ENCODE peak calls at places on chromosomes 1 and 21, in eight cellular contexts. T is GM23338, Q is upper lobe of left lung, K is IMR-90, P is endodermal cell, B is right atrium auricular region, Y is prostate gland, X is ovary. L is an unnamed sample. For H3K4me1, the result is how much of the 10 kb centered on the place peaks cover.

GRCh38 chr1:209655832-209656231 is 3.6 kb upstream of the LAMB3 start:
- DNase-seq in T (no peak), Q (no peak), K (no peak), P (no peak), B (no peak), Y (no peak), X (no peak), L (peak)

GRCh38 chr1:32702599-32703478 is at the start of gene SYNC:
- DNase-seq in T (peak), Q (peak), K (peak), P (peak), B (no peak), Y (no peak), X (peak), L (no peak)

GRCh38 chr1:173603056-173603591 is at the start of gene SLC9C2:
- DNase-seq in T (no peak), Q (no peak), K (peak), P (no peak), B (no peak), Y (no peak), X (peak), L (no peak)

GRCh38 chr1:76666499-76666898 is 200.8 kb upstream of the ST6GALNAC5 start:
- DNase-seq in T (no peak), Q (no peak), K (no peak), P (no peak), B (no peak), Y (no peak), X (no peak), L (no peak)

GRCh38 chr1:169945171-169945570 is 51.5 kb upstream of the SCYL3 start:
- DNase-seq in T (no peak), Q (peak), K (no peak), P (peak), B (no peak), Y (no peak), X (no peak), L (no peak)

GRCh38 chr1:106879538-106879937 is 176.9 kb upstream of the PRMT6 start:
- DNase-seq in T (peak), Q (no peak), K (no peak), P (no peak), B (no peak), Y (peak), X (no peak), L (no peak)

GRCh38 chr1:64884261-64885040 is 81.9 kb downstream of the JAK1 start:
- DNase-seq in T (no peak), Q (no peak), K (peak), P (no peak), B (no peak), Y (no peak), X (no peak), L (no peak)

GRCh38 chr1:203340112-203340804 is 10.7 kb downstream of the FMOD start:
- DNase-seq in T (peak), Q (no peak), K (peak), P (peak), B (peak), Y (peak), X (peak), L (peak)

GRCh38 chr1:101769520-101769919 is 227.2 kb downstream of the OLFM3 start:
- DNase-seq in T (peak), Q (no peak), K (peak), P (peak), B (no peak), Y (no peak), X (no peak), L (no peak)

GRCh38 chr1:113456967-113457366 is 66.7 kb downstream of the MAGI3 start:
- DNase-seq in T (no peak), Q (no peak), K (peak), P (no peak), B (no peak), Y (peak), X (no peak), L (peak)

GRCh38 chr1:220084460-220084859 is 5.1 kb downstream of the BPNT1 start:
- DNase-seq in T (no peak), Q (no peak), K (no peak), P (no peak), B (no peak), Y (no peak), X (no peak), L (no peak)

GRCh38 chr21:14889080-14889805 is 175.6 kb downstream of the NRIP1 start:
- DNase-seq in T (no peak), Q (no peak), K (peak), P (no peak), B (no peak), Y (no peak), X (no peak), L (no peak)

GRCh38 chr1:160144921-160145320 is 6.5 kb upstream of the ATP1A4 start:
- DNase-seq in T (peak), Q (no peak), K (peak), P (no peak), B (no peak), Y (no peak), X (no peak), L (no peak)

GRCh38 chr1:54220004-54220811 is 20.2 kb downstream of the MRPL37 start:
- DNase-seq in T (no peak), Q (peak), K (peak), P (peak), B (no peak), Y (no peak), X (peak), L (no peak)

GRCh38 chr1:210650403-210650802 is 321.7 kb downstream of the HHAT start:
- DNase-seq in T (no peak), Q (no peak), K (no peak), P (no peak), B (no peak), Y (no peak), X (no peak), L (no peak)

GRCh38 chr1:198199105-198199504 is 42.3 kb downstream of the NEK7 start:
- DNase-seq in T (peak), Q (no peak), K (no peak), P (no peak), B (no peak), Y (no peak), X (no peak), L (peak)

GRCh38 chr1:202213361-202214088 is 19.9 kb downstream of the LGR6 start:
- DNase-seq in T (peak), Q (no peak), K (no peak), P (peak), B (no peak), Y (no peak), X (no peak), L (no peak)

GRCh38 chr1:236761397-236762132 is 33.5 kb upstream of the MTR start:
- DNase-seq in T (no peak), Q (no peak), K (no peak), P (no peak), B (no peak), Y (no peak), X (no peak), L (no peak)

GRCh38 chr1:214403431-214403830 is 122.5 kb downstream of the SMYD2 start:
- DNase-seq in T (no peak), Q (no peak), K (peak), P (no peak), B (no peak), Y (no peak), X (no peak), L (no peak)

DNA sequence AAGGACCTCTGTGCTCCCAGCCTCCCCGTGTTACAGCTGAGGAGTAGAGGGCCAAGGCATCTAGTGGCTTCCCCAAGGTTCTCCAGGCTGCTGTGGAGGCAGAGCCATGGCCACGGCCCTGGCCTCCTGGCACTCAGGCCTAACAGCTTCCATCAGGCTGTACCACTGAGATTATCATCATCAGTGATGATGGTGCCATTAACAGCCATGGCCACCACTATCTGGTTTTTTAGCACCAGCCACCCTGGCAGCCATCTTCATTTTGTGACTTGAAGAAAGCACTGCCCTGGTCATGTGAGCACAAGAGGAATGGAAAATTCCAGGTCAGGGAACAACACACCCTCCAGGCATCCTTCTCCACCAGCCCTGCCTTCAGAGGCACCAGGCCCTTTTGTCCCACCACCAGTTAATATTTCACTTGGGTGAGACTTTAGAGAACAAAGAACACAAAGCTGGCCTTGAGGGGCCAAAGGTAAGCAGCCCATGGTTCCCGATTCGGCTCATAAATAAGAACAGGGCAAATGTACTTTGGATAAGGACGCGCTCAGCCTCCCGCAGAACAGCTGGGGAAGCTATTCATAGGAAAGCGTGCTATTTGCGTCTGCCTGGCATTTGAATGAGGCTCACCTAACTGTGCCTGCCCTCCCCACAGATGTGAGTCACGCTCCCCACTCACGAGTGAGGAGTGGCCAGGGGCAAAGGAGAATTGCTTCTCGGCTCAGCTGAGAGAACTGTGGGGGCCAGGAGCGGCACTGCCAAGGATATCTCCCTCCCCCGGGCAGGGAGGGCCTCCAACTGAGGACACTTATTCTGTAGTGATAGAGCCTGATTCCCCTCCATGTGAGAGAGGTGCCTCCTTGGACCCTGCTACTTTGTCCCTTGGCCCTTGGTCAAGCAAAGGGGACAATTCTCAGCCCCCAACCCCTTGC is 95.6 kb downstream of the CD58 start:
- DNase-seq in T (no peak), Q (no peak), K (no peak), P (no peak), B (no peak), Y (no peak), X (no peak), L (no peak)
- H3K4me1 ChIP-seq in T (under half), Q (under half), K (under half), P (under half), B (under half), Y (under half), X (under half), L (under half)

DNA sequence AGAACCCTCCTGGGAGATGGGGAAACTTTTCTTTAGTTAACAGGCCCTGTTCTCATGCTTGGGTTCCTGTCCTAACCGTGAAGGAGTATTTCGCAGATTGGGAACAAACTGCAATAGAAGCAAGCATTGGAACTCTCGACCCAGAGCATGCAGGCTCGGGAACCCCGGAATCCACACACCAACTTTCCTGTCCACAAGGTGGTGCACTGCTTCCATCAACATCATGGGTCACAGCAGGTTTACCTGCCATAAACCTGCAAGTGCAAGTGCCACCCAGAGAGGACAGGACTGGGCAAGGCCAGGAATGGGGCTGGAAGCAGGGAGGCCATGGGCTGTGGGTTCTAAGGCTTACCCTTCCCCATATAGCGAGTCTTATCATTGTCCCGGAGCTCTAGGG is 6.9 kb downstream of the ENO1 start:
- DNase-seq in T (peak), Q (no peak), K (no peak), P (peak), B (no peak), Y (no peak), X (no peak), L (no peak)
- TF ChIP-seq CTCF in T (peak), Q (no peak), K (peak), P (peak), B (no peak), Y (peak), X (no peak), L (peak)

GRCh38 chr1:200665851-200666250 is 3.9 kb downstream of the DDX59 start:
- DNase-seq in T (peak), Q (no peak), K (no peak), P (peak), B (no peak), Y (no peak), X (no peak), L (no peak)
- H3K4me1 ChIP-seq in T (under half), Q (under half), K (under half), P (under half), B (under half), Y (under half), X (under half), L (under half)

DNA sequence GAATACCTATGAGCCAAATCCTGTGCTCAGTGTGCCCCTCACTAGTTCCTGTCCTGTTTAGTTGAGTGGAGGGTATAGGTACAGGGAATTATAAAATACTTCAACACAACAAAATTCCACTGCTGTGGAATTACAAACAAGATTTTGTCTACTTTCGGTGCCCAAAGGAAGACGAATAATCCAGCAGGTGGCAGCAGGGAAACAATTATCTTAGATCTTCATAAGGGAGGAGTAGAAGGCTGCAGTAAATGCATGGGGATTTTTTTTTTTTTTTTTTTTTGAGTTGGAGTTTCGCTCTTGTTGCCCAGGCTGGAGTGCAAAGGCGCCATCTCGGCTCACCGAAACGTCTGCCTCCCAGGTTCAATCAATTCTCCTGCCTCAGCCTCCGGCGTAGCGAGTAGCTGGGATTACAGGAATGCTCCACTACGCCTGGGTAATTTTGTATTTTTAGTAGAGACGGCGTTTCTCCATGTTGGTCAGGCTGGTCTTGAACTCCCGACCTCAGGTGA is 2.0 kb upstream of the PIP5K1A start:
- DNase-seq in T (peak), Q (no peak), K (peak), P (peak), B (no peak), Y (peak), X (peak), L (peak)
- TF ChIP-seq CTCF in T (peak), Q (no peak), K (peak), P (peak), B (peak), Y (peak), X (no peak), L (peak)

GRCh38 chr1:205444931-205445652 is 10.8 kb downstream of the BLACAT1 start:
- DNase-seq in T (peak), Q (no peak), K (no peak), P (peak), B (peak), Y (peak), X (no peak), L (no peak)

GRCh38 chr1:205444300-205444930 is 11.4 kb downstream of the BLACAT1 start:
- DNase-seq in T (peak), Q (no peak), K (no peak), P (no peak), B (no peak), Y (no peak), X (no peak), L (no peak)

GRCh38 chr1:205445653-205445955 is 10.2 kb downstream of the BLACAT1 start:
- DNase-seq in T (no peak), Q (no peak), K (no peak), P (no peak), B (no peak), Y (no peak), X (no peak), L (no peak)

GRCh38 chr1:205442051-205442721 is 13.7 kb downstream of the BLACAT1 start:
- DNase-seq in T (no peak), Q (no peak), K (no peak), P (peak), B (no peak), Y (no peak), X (no peak), L (no peak)

DNA sequence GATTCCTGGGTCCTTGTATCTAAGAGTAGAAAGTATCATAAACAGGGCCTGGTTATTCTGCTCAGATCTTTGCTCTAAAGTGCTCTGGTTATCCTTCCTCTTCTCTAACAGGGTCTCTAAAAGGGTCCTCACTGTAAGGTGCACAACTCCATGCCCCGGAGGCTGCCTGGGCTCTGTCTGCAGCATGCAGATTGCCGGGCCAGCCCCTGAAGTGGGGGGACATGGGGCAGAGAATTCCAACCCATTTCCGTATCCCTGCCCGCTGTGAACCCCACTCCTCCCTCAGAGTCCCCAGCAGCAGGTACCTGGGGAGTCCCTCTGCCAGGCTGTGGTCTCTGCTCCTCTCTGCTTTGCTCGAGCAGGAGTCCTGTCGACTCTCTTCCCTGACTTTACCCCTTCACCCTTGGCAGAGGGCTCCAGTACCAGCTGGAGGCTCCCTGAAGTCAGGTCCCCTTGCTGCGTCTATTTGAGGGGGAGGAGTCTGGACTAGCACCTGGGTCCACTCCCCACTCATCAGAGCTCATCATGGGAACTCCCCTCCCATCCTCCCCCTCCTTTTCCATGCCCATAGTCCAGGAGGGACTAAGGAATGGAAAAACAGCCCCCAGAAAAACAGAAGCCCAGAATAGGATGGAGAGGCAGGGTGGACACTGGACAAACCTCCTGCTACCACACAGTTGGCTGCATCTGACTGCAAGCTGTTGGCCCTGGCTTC is 12.1 kb downstream of the BLACAT1 start:
- DNase-seq in T (no peak), Q (no peak), K (no peak), P (peak), B (no peak), Y (no peak), X (no peak), L (no peak)
- H3K4me1 ChIP-seq in T (half or more), Q (under half), K (under half), P (half or more), B (under half), Y (under half), X (under half), L (under half)

DNA sequence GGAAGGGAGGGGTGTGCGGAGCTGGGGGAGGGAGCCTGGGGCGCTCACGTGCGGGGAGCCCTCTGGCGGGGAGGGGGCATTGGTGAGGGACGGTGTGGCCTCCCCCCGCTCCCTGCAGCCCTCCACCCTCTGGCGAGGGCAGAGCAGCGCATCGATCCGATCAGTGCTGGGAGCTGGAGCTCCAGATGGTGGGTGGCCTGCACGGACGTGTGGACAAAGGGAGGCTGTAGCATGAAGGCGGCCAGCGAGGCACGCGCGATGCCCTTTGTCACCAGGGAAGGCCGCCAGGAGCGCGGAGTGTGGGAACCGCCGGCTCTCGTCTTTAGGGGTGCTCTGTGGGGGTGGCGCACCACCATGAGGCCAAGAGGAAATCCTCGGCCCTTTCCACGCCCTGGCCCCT is 5.4 kb upstream of the HES5 start:
- DNase-seq in T (peak), Q (peak), K (no peak), P (no peak), B (no peak), Y (no peak), X (no peak), L (no peak)
- TF ChIP-seq CTCF in T (no peak), Q (no peak), K (no peak), P (peak), B (no peak), Y (no peak), X (no peak), L (no peak)

GRCh38 chr1:207319207-207319606 is 2.3 kb upstream of the CD55 start:
- DNase-seq in T (no peak), Q (no peak), K (no peak), P (no peak), B (no peak), Y (no peak), X (no peak), L (peak)
- H3K4me1 ChIP-seq in T (under half), Q (under half), K (under half), P (under half), B (under half), Y (under half), X (under half), L (under half)